ENCODE peak calls at places on chromosomes 11 and 22, in eight cellular contexts. C, Y, M, X, D, Z, N and W are unnamed samples.

GRCh38 chr11:125141686-125142535 is 22.6 kb upstream of the PKNOX2 start:
- DNase-seq in C (peak; percentile 35), Y (peak; percentile 28), M (no peak), X (no peak), D (peak; percentile 80), Z (peak; percentile 96), N (peak; percentile 36), W (peak; percentile 85)

GRCh38 chr22:42805998-42806481 is 51.0 kb downstream of the ARFGAP3 start:
- DNase-seq in C (no peak), Y (no peak), M (peak; percentile 6), X (no peak), D (no peak), Z (no peak), N (no peak), W (no peak)

GRCh38 chr11:24496728-24497396 is at the start of gene LUZP2:
- DNase-seq in C (peak; percentile 24), Y (no peak), M (peak; percentile 28), X (no peak), D (no peak), Z (peak; percentile 89), N (peak; percentile 13), W (peak; percentile 77)

GRCh38 chr22:19122143-19122751 is at the start of gene DGCR2:
- DNase-seq in C (peak; percentile 96), Y (peak; percentile 93), M (peak; percentile 83), X (peak; percentile 96), D (peak; percentile 100), Z (peak; percentile 99), N (peak; percentile 94), W (peak; percentile 98)

GRCh38 chr11:124877631-124878496 is 12.6 kb downstream of the ROBO3 start:
- DNase-seq in C (no peak), Y (no peak), M (no peak), X (no peak), D (peak; percentile 16), Z (peak; percentile 45), N (no peak), W (no peak)

GRCh38 chr11:3745161-3745560 is 52.2 kb downstream of the NUP98 start:
- DNase-seq in C (no peak), Y (no peak), M (peak; percentile 91), X (no peak), D (no peak), Z (no peak), N (no peak), W (no peak)

GRCh38 chr11:68908273-68908672 is 4.6 kb downstream of the IGHMBP2 start:
- DNase-seq in C (no peak), Y (no peak), M (no peak), X (no peak), D (no peak), Z (no peak), N (no peak), W (no peak)

GRCh38 chr22:19138217-19139000 is 6.0 kb downstream of the ESS2 start:
- DNase-seq in C (no peak), Y (no peak), M (no peak), X (no peak), D (no peak), Z (no peak), N (no peak), W (no peak)

GRCh38 chr11:1532606-1533341 is 39.3 kb downstream of the DUSP8 start:
- DNase-seq in C (no peak), Y (peak; percentile 39), M (peak; percentile 74), X (no peak), D (no peak), Z (no peak), N (peak; percentile 23), W (no peak)

GRCh38 chr22:44668190-44668885 is 33.7 kb upstream of the PRR5 start:
- DNase-seq in C (no peak), Y (no peak), M (no peak), X (no peak), D (no peak), Z (peak; percentile 87), N (no peak), W (peak; percentile 75)

GRCh38 chr22:48710410-48710809 is 1117.3 kb downstream of the BRD1 start:
- DNase-seq in C (no peak), Y (no peak), M (no peak), X (no peak), D (no peak), Z (no peak), N (no peak), W (no peak)

GRCh38 chr22:35258144-35258988 is 1.1 kb downstream of the HMGXB4 start:
- DNase-seq in C (peak; percentile 25), Y (peak; percentile 24), M (peak; percentile 21), X (no peak), D (no peak), Z (peak; percentile 74), N (peak; percentile 26), W (peak; percentile 49)

GRCh38 chr11:36928621-36929020 is 330.6 kb upstream of the RAG2 start:
- DNase-seq in C (no peak), Y (no peak), M (no peak), X (no peak), D (no peak), Z (no peak), N (no peak), W (no peak)

GRCh38 chr22:46649176-46650077 is 29.2 kb downstream of the GRAMD4 start:
- DNase-seq in C (peak; percentile 81), Y (peak; percentile 69), M (peak; percentile 40), X (peak; percentile 35), D (no peak), Z (no peak), N (no peak), W (no peak)

GRCh38 chr22:30444632-30445437 is 19.3 kb downstream of the MTFP1 start:
- DNase-seq in C (peak; percentile 67), Y (peak; percentile 70), M (peak; percentile 43), X (no peak), D (peak; percentile 86), Z (peak; percentile 93), N (peak; percentile 58), W (peak; percentile 73)

DNA sequence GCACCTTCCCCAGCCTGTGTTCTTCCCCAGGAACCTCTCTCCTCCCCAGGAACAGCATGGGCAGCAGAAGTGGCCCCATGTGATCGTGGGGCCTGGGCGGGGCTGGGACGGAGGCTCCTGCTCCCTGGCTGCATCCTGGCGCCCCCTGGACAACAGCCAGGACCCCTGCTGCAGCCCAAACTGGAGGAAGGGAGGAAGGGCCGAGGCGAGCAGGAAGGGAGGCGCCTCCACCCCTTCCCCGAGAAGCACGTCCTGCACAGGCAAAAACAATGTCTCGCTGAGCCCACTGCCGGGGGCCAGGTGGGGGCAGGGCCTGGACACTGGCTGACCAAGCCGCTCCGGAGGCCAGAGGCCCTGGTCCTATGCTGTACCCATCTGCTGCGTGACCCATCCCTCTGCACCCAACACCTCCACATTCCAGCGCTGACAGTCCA is 15.0 kb upstream of the MFNG start:
- DNase-seq in C (peak; percentile 43), Y (no peak), M (no peak), X (no peak), D (no peak), Z (no peak), N (no peak), W (no peak)
- TF ChIP-seq CTCF in C (no peak), Y (no peak), M (no peak), X (no peak), D (no peak), Z (no peak), N (no peak), W (no peak)

GRCh38 chr11:17036666-17037658 is 22.7 kb upstream of the PLEKHA7 start:
- DNase-seq in C (no peak), Y (peak; percentile 5), M (no peak), X (no peak), D (no peak), Z (peak; percentile 86), N (no peak), W (no peak)
- TF ChIP-seq CTCF in C (no peak), Y (peak; percentile 12), M (peak; percentile 23), X (no peak), D (peak; percentile 18), Z (peak; percentile 75), N (no peak), W (no peak)

GRCh38 chr11:120744016-120744994 is 232.8 kb downstream of the GRIK4 start:
- DNase-seq in C (no peak), Y (no peak), M (no peak), X (no peak), D (peak; percentile 1), Z (no peak), N (no peak), W (no peak)
- TF ChIP-seq CTCF in C (no peak), Y (peak; percentile 15), M (no peak), X (no peak), D (no peak), Z (peak; percentile 39), N (peak; percentile 24), W (peak; percentile 11)

GRCh38 chr22:49959782-49960158 is 802 bp upstream of the PIM3 start:
- DNase-seq in C (no peak), Y (peak; percentile 51), M (peak; percentile 54), X (no peak), D (no peak), Z (no peak), N (no peak), W (no peak)
- TF ChIP-seq CTCF in C (no peak), Y (no peak), M (no peak), X (no peak), D (no peak), Z (no peak), N (no peak), W (no peak)